ENCODE peak calls at places on chromosomes 1 and 21, in seven cellular contexts. Q, B, E, P, S, Z and L are unnamed samples.

GRCh38 chr1:109198043-109198695 is 15.5 kb upstream of the SARS1 start:
- DNase-seq in Q (peak), B (no peak), E (peak), P (peak), S (no peak), Z (no peak), L (no peak)

GRCh38 chr1:18890704-18891103 is 11.7 kb downstream of the ALDH4A1 start:
- DNase-seq in Q (no peak), B (no peak), E (no peak), P (peak), S (no peak), Z (no peak), L (no peak)

GRCh38 chr1:6471086-6471841 is 5.3 kb upstream of the TNFRSF25 start:
- DNase-seq in Q (no peak), B (no peak), E (no peak), P (no peak), S (peak), Z (no peak), L (no peak)

GRCh38 chr1:88150330-88150729 is 533.7 kb upstream of the PKN2 start:
- DNase-seq in Q (no peak), B (peak), E (no peak), P (no peak), S (no peak), Z (no peak), L (no peak)

GRCh38 chr21:31347435-31348032 is 3.5 kb upstream of the TIAM1 start:
- DNase-seq in Q (peak), B (no peak), E (no peak), P (peak), S (peak), Z (no peak), L (peak)

GRCh38 chr1:224540535-224540934 is 75.6 kb upstream of the CNIH3 start:
- DNase-seq in Q (no peak), B (no peak), E (no peak), P (no peak), S (no peak), Z (no peak), L (no peak)

GRCh38 chr1:32066489-32066873 is 6.3 kb upstream of the TMEM39B start:
- DNase-seq in Q (no peak), B (no peak), E (peak), P (peak), S (no peak), Z (peak), L (no peak)

GRCh38 chr1:174322202-174322862 is 125.4 kb upstream of the GPR52 start:
- DNase-seq in Q (no peak), B (no peak), E (peak), P (no peak), S (no peak), Z (no peak), L (no peak)

GRCh38 chr1:171245458-171246064 is 2.7 kb upstream of the FMO1 start:
- DNase-seq in Q (peak), B (no peak), E (no peak), P (peak), S (peak), Z (peak), L (peak)

GRCh38 chr1:95440511-95440910 is 206.5 kb downstream of the RWDD3 start:
- DNase-seq in Q (no peak), B (no peak), E (no peak), P (no peak), S (no peak), Z (no peak), L (no peak)

GRCh38 chr1:243933495-243933894 is 83.5 kb upstream of the AKT3 start:
- DNase-seq in Q (no peak), B (no peak), E (no peak), P (no peak), S (no peak), Z (no peak), L (no peak)

GRCh38 chr1:85148524-85149250 is 52.1 kb downstream of the SYDE2 start:
- DNase-seq in Q (no peak), B (peak), E (no peak), P (peak), S (no peak), Z (no peak), L (no peak)

GRCh38 chr1:182397653-182398388 is 2.6 kb downstream of the TEDDM1 start:
- DNase-seq in Q (peak), B (no peak), E (no peak), P (peak), S (no peak), Z (no peak), L (no peak)

GRCh38 chr1:217078010-217078704 is 354.9 kb upstream of the ESRRG start:
- DNase-seq in Q (peak), B (no peak), E (no peak), P (no peak), S (peak), Z (no peak), L (peak)
- TF ChIP-seq EZH2 in Q (no peak), B (no peak), E (no peak), P (no peak), S (no peak), Z (no peak), L (no peak)

GRCh38 chr1:37034301-37035013 is at the start of gene GRIK3:
- DNase-seq in Q (peak), B (no peak), E (no peak), P (peak), S (peak), Z (no peak), L (peak)

GRCh38 chr1:37032660-37033354 is 1.5 kb downstream of the GRIK3 start:
- DNase-seq in Q (no peak), B (no peak), E (no peak), P (peak), S (peak), Z (no peak), L (peak)

GRCh38 chr1:37031871-37032270 is 2.4 kb downstream of the GRIK3 start:
- DNase-seq in Q (no peak), B (no peak), E (no peak), P (no peak), S (no peak), Z (no peak), L (no peak)

GRCh38 chr1:37035014-37035686 is 835 bp upstream of the GRIK3 start:
- DNase-seq in Q (no peak), B (no peak), E (no peak), P (no peak), S (peak), Z (no peak), L (peak)

DNA sequence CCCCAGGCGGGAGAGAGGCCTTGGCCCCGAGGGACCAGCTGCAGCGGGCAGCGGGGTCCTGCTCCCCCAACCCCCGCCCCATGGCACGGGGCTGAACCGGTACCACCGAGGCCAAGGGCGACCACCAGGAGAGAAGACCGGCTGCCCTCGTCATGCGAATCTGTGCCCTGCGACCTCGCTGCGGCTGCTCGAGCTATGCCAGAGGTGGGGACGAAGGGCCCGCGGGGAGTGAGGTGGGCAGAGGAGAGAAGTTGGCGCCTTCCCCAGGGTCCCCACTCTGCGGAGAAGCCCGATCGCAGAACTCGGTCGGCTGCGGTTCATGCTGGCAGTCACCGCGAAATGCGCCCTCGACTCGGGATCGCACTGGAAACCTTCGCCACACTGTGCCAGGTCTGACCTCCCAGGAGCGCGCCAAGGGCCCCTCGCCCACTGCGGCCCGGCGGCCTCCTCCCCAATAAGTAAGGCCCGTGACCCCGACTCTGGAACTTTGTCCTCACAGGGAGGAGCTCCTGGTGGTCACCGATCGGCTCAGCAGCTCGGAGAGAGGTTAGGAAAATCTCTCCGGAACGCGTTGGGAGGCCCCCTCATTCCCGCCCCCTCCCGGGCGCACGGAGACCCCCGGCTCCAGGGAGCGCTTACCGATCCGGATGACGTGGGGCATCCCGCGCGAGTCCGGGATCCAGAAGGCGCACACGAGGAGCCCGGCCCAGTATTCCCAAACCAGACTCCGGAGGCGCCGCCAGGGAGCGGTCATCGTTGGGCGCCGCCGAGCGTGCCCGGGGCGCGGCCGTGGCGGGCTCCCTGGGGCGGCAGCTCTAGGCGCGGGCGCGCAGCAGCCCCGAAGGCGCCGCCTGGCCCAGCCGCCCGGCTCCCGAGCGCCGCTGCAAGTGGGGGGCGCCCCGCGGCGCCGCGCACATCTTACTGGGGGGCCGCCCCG is 692 bp downstream of the GRIK3 start:
- DNase-seq in Q (peak), B (no peak), E (no peak), P (peak), S (no peak), Z (no peak), L (peak)
- TF ChIP-seq EZH2 in Q (peak), B (no peak), E (peak), P (no peak), S (peak), Z (no peak), L (peak)

DNA sequence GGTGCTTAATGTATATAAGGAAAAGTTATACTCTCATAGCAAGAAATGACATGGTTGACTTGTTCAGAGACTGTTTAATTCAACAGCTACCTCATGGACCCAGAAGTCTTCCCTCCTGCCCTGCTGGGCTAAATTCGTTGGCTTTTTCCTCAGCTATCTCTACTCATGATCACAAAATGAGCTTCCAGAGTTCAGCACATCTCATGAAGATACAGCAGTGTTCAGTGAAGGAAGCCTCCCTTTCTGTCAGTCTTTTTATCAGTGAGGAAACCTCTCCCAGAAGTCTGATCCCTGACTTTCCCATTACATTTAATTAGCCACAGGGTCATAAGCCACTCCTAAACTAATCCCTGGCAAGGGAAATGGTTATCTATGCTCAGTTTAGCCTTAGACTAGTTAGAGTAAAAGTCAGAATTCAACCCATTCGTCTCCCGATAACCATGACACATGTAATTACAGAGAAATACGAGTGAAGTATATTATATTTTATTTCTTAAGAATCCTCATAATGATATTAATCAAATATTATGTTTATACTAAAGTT is 97.5 kb downstream of the DENND1B start:
- DNase-seq in Q (no peak), B (no peak), E (no peak), P (no peak), S (no peak), Z (no peak), L (peak)
- TF ChIP-seq EZH2 in Q (no peak), B (no peak), E (no peak), P (no peak), S (no peak), Z (no peak), L (no peak)

DNA sequence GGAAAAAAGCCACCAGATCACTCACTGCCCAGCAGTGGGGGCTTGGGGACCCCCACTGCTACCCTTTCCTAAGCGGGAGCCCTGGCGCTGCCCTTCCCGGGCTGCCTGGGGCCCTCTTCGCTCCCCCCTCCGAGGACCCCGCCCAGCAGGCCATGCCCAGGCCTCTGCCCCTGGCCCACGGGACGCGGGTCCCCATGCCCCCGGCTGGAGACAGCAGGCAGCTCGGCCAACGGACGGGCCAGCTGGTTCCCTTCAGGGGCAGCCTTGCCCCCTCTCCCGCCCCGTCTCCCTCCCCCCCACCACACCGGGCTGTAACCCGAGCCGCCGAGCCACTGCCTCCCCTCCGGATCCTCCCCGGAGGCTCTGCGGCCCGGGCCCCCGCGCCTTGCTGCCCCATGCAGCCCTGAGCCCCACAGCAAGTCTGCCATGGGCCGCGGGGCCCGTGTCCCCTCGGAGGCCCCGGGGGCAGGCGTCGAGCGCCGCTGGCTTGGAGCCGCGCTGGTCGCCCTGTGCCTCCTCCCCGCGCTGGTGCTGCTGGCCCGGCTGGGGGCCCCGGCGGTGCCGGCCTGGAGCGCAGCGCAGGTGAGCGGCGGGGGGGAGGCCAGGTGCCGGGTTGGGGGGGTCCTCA is at the start of gene MMP23B:
- DNase-seq in Q (peak), B (no peak), E (no peak), P (peak), S (peak), Z (no peak), L (peak)
- TF ChIP-seq EZH2 in Q (peak), B (no peak), E (peak), P (no peak), S (no peak), Z (no peak), L (peak)

DNA sequence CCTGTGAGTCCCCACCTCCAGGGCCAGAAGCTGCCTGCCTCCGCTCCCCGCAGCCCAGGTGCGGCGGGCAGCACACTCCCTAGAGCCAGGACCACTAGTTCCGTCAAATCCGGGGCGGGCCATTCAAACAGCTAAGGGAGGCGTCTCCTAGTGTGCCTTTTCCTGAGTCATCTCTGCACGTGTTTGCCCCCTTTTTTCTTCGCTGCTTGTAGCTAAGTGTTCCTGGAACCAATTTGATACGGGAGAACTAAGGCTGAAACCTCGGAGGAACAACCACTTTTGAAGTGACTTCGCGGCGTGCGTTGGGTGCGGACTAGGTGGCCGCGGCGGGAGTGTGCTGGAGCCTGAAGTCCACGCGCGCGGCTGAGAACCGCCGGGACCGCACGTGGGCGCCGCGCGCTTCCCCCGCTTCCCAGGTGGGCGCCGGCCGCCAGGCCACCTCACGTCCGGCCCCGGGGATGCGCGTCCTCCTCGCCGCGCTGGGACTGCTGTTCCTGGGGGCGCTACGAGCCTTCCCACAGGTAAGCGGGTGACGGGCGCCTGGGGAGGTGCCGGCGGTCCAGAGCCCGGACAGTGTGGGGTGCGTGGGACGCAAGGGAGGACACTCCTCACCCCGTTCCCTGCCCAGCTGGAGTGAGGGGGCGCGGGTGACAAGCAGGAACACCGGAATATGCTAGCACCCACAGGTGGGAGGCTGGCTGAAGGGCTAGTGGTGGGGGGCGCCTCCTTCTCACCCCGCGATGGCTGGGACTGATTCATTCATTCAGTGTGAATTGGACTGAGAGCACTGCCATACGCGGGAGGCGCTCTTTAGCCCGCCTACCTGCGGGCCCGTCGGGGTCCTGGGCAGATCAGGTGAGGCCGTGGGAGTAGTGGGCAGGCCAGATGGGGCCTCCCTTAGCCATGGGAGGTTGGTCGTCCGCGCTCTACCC is at the start of gene TNFRSF8:
- DNase-seq in Q (no peak), B (no peak), E (no peak), P (peak), S (peak), Z (no peak), L (peak)
- TF ChIP-seq EZH2 in Q (peak), B (no peak), E (no peak), P (peak), S (peak), Z (no peak), L (peak)

DNA sequence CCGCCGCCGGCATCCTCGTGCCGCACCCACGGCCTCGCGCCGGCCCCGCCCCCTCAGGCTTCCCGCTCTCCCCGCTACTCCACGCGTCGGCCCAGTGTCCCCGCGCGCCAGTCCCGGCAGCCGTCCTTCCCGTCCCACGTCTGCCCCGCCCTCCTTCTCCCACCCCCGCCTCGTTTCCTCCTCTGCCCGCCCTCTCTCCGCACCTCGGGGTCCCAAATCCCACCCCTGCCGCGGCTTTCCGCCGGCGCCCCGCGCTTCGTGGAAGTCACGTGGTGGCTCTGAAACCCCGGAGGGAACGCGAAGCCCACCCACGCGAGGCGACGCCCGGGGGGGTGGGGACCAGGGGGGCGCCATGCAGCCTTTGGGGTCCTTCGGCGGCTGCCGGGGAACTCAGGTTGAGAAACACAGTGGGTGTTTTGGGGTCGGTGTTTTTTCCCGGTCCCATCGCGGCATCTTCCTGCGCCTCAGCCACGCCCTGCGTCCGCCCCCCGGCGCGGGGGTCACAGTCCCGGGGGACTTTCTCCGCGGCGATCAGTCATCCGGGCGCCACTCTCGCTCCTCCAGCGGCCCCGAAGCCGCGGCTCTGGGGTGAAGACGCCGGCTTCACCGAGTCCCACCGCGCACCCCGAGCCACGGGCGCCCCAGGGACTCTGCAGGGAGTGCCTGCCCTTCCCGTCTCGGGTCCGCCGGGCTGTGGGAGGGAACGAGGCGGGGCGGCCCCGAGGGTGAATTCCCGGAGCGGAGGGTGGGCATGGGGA is at the start of gene BATF3:
- DNase-seq in Q (peak), B (no peak), E (no peak), P (peak), S (peak), Z (no peak), L (peak)
- TF ChIP-seq EZH2 in Q (peak), B (no peak), E (no peak), P (no peak), S (peak), Z (no peak), L (peak)

GRCh38 chr1:201783572-201783971 is 45.4 kb upstream of the IPO9 start:
- DNase-seq in Q (no peak), B (no peak), E (no peak), P (no peak), S (peak), Z (no peak), L (no peak)

GRCh38 chr1:201786824-201787223 is 42.1 kb upstream of the IPO9 start:
- DNase-seq in Q (no peak), B (no peak), E (no peak), P (peak), S (no peak), Z (no peak), L (no peak)

GRCh38 chr1:201782353-201782752 is 46.6 kb upstream of the IPO9 start:
- DNase-seq in Q (no peak), B (no peak), E (no peak), P (no peak), S (no peak), Z (no peak), L (no peak)

GRCh38 chr1:201783067-201783466 is 45.9 kb upstream of the IPO9 start:
- DNase-seq in Q (no peak), B (no peak), E (no peak), P (no peak), S (no peak), Z (no peak), L (no peak)

DNA sequence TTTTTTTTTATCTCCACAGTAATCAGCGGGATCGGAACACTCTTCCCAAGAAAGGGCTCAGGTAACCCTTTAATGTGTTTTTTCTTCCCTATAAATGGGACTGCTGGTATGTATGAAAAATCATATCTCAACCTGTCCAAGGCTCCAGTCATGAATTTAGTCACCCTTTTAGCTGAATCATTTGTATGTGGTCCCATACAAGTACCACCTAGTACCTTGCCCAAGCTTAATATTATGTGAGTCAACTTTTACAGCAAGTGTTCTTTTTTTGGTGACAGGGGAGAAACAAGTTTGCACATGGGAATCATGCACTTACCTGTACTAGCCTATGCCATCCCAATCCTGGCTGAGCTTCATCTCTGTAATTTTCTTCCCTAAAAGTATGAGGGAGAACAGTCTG is 43.7 kb upstream of the IPO9 start:
- DNase-seq in Q (no peak), B (no peak), E (peak), P (peak), S (no peak), Z (no peak), L (no peak)
- TF ChIP-seq EZH2 in Q (no peak), B (no peak), E (no peak), P (no peak), S (no peak), Z (no peak), L (no peak)

DNA sequence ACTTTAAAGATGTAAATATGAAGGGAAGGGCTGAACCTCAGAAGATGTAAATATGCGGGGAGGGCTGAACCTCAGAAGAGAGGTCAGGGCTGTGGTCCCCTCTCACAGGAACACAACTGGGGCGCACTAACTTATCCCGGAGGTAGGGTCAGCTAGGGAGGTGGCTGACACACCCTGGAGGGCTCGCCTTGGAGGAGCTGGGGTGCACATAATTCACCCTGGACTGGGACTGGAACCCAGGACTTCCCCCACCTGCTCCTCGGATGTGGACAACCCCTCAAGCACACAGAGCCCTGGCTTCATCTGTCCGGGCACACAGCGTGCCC is 13.9 kb upstream of the TTC39A start:
- DNase-seq in Q (no peak), B (no peak), E (no peak), P (no peak), S (no peak), Z (no peak), L (no peak)
- TF ChIP-seq EZH2 in Q (no peak), B (no peak), E (no peak), P (no peak), S (no peak), Z (no peak), L (no peak)